ENCODE peak calls at places on chromosomes 2 and 18, in six cellular contexts. W, Y, V, K, D and T are unnamed samples.

GRCh38 chr2:76202866-76203265 is 492.2 kb upstream of the GCFC2 start:
- DNase-seq in W (no peak), Y (no peak), V (no peak), K (no peak), D (no peak), T (no peak)

GRCh38 chr2:128276878-128277675 is 41.6 kb downstream of the HS6ST1 start:
- DNase-seq in W (no peak), Y (peak; percentile 26), V (no peak), K (peak; percentile 10), D (no peak), T (no peak)

GRCh38 chr2:240464514-240465241 is 29.2 kb downstream of the GPC1 start:
- DNase-seq in W (peak; percentile 13), Y (peak; percentile 38), V (no peak), K (peak; percentile 11), D (peak; percentile 13), T (no peak)

GRCh38 chr2:24115057-24115456 is 8.1 kb downstream of the PFN4 start:
- DNase-seq in W (no peak), Y (no peak), V (no peak), K (no peak), D (no peak), T (no peak)

GRCh38 chr2:10043906-10044601 is 704 bp downstream of the KLF11 start:
- DNase-seq in W (peak; percentile 99), Y (peak; percentile 99), V (peak; percentile 63), K (peak; percentile 97), D (peak; percentile 97), T (no peak)

GRCh38 chr18:68402784-68403183 is 312.1 kb downstream of the TMX3 start:
- DNase-seq in W (no peak), Y (no peak), V (no peak), K (no peak), D (no peak), T (no peak)

GRCh38 chr2:162232027-162232426 is 11.2 kb downstream of the FAP start:
- DNase-seq in W (no peak), Y (no peak), V (no peak), K (no peak), D (no peak), T (no peak)

GRCh38 chr18:58310517-58310916 is 266.5 kb downstream of the NEDD4L start:
- DNase-seq in W (no peak), Y (peak; percentile 89), V (no peak), K (no peak), D (peak; percentile 89), T (no peak)

GRCh38 chr18:79926306-79926705 is 25.1 kb downstream of the SLC66A2 start:
- DNase-seq in W (peak; percentile 4), Y (peak; percentile 18), V (no peak), K (no peak), D (peak; percentile 15), T (no peak)

GRCh38 chr2:171564463-171564862 is 42.2 kb downstream of the CYBRD1 start:
- DNase-seq in W (no peak), Y (no peak), V (no peak), K (no peak), D (no peak), T (no peak)

GRCh38 chr2:173652731-173653426 is 298.2 kb downstream of the CDCA7 start:
- DNase-seq in W (no peak), Y (no peak), V (peak; percentile 91), K (no peak), D (no peak), T (no peak)

DNA sequence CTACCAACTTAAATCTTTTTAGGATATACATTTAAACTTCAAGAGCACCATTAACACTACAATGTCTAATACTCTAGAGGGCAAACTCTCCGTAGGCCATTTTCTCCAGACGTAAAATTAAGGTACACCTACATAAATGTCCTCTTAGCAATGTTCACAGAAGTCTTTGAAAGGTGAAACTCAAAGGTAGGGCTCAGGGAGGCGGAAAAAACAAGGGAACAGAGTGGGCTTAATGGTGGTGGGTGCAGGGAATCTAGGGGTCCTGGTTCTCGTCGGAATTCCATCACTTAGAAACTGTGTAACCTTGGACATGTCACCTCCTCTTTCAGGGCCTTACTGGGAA is 670 bp downstream of the NFU1 start:
- DNase-seq in W (no peak), Y (no peak), V (no peak), K (no peak), D (peak; percentile 28), T (no peak)
- H3K4me3 ChIP-seq in W (peak overlapping the region; percentile 70), Y (peak overlapping the region; percentile 76), V (peak overlapping the region; percentile 80), K (peak overlapping the region; percentile 86), D (peak overlapping the region; percentile 81), T (peak overlapping the region; percentile 76)

DNA sequence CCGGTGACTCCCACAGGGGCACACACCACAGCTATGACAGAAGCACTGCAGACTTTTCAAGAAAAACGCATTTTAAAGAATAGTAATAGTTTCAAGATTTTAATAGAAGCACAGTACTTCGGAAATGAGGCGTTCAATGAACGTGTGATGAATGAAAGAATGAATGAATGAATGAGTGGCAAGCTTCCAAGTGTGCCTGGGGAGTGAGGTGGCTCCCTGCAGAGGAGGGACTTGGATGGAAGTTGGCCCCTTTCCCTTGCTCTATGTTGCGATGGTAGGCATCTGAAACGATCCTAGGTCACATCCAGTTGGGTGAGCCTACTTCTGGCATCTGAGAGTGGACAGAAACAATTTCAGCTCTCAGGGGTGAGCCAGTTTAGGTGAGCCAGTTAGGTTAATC is 65.6 kb downstream of the NCKAP5 start:
- DNase-seq in W (no peak), Y (no peak), V (no peak), K (no peak), D (no peak), T (no peak)
- H3K4me3 ChIP-seq in W (no peak overlapping the region), Y (no peak overlapping the region), V (no peak overlapping the region), K (no peak overlapping the region), D (no peak overlapping the region), T (no peak overlapping the region)

DNA sequence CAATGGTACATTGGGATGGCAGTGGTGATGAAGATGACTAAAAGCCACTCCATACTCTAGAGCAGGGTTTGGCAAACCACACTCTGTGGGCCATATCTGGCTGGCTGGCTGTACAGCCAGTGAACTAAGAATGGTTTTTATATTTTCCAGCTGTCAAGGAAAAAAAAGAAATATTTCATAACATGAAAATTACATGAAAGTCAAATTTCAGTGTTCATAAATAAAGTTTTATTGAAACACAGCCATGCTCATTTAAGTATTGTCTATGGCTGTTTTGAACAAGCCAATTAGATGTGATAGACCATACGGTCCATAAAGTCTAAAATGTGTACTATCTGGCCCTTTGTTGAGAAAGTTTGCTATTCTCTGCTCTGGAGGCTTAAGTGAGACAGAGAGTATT is 1.5 kb downstream of the TTC21B start:
- DNase-seq in W (no peak), Y (no peak), V (no peak), K (no peak), D (no peak), T (no peak)
- H3K4me3 ChIP-seq in W (no peak overlapping the region), Y (peak overlapping the region; percentile 79), V (peak overlapping the region; percentile 57), K (no peak overlapping the region), D (no peak overlapping the region), T (no peak overlapping the region)

GRCh38 chr18:3603460-3604259 is 153.7 kb downstream of the TGIF1 start:
- DNase-seq in W (no peak), Y (no peak), V (peak; percentile 95), K (no peak), D (no peak), T (peak; percentile 84)

GRCh38 chr18:3604626-3605408 is 154.8 kb downstream of the TGIF1 start:
- DNase-seq in W (no peak), Y (no peak), V (peak; percentile 97), K (no peak), D (no peak), T (no peak)

GRCh38 chr18:3604260-3604625 is 154.3 kb downstream of the TGIF1 start:
- DNase-seq in W (no peak), Y (no peak), V (no peak), K (no peak), D (no peak), T (no peak)

GRCh38 chr18:3607309-3608098 is 157.5 kb downstream of the TGIF1 start:
- DNase-seq in W (no peak), Y (no peak), V (no peak), K (no peak), D (no peak), T (no peak)

GRCh38 chr18:3605562-3606443 is 155.8 kb downstream of the TGIF1 start:
- DNase-seq in W (no peak), Y (no peak), V (no peak), K (no peak), D (no peak), T (no peak)
- H3K4me3 ChIP-seq in W (peak overlapping the region; percentile 32), Y (peak overlapping the region; percentile 43), V (peak overlapping the region; percentile 45), K (peak overlapping the region; percentile 45), D (peak overlapping the region; percentile 11), T (peak overlapping the region; percentile 7)

GRCh38 chr18:63476666-63477065 is at the start of gene SERPINB5:
- DNase-seq in W (no peak), Y (peak; percentile 48), V (no peak), K (no peak), D (peak; percentile 89), T (no peak)
- H3K4me3 ChIP-seq in W (no peak within 1 kb of the TSS), Y (no peak within 1 kb of the TSS), V (no peak within 1 kb of the TSS), K (no peak within 1 kb of the TSS), D (no peak within 1 kb of the TSS), T (no peak within 1 kb of the TSS)